ENCODE peak calls at places on chromosome 11, in ten cellular contexts. Y is Caco-2; R is CD8-positive, alpha-beta T cell; B is GM10248; E is heart left ventricle; W is sigmoid colon; A is nephron progenitor cell; N is omental fat pad; G is lower lobe of right lung; F is fibroblast of villous mesenchyme. T is an unnamed sample.

GRCh38 chr11:79026803-79027445 is 413.9 kb downstream of the TENM4 start:
- DNase-seq in R (no peak), N (no peak), W (no peak), B (no peak), F (no peak), Y (no peak), A (no peak), E (no peak), G (no peak), T (no peak)

GRCh38 chr11:61732705-61733104 is 19.7 kb upstream of the MYRF start:
- DNase-seq in Y (no peak), R (no peak), E (no peak), B (no peak), N (no peak), A (no peak), F (peak), G (no peak), W (no peak), T (peak)

GRCh38 chr11:115501895-115502589 is 2.2 kb downstream of the CADM1 start:
- DNase-seq in N (no peak), A (peak), E (no peak), Y (no peak), G (no peak), R (no peak), F (no peak), W (no peak), B (peak), T (no peak)

GRCh38 chr11:8709002-8709672 is 26.5 kb downstream of the RPL27A start:
- DNase-seq in A (no peak), E (peak), G (no peak), B (no peak), F (peak), W (peak), Y (no peak), N (no peak), R (no peak), T (peak)

GRCh38 chr11:34488855-34489557 is 24.6 kb downstream of the ELF5 start:
- DNase-seq in Y (no peak), N (no peak), E (no peak), A (no peak), G (no peak), R (no peak), W (no peak), B (no peak), F (no peak), T (no peak)

GRCh38 chr11:24295360-24295759 is 201.5 kb upstream of the LUZP2 start:
- DNase-seq in F (no peak), N (no peak), G (no peak), R (no peak), E (no peak), W (no peak), Y (no peak), A (no peak), B (no peak), T (no peak)

GRCh38 chr11:10415817-10416392 is 39.2 kb upstream of the AMPD3 start:
- DNase-seq in E (no peak), B (no peak), A (no peak), N (no peak), F (no peak), W (no peak), Y (no peak), G (no peak), R (no peak), T (no peak)

GRCh38 chr11:112173152-112173551 is 2.2 kb upstream of the BCO2 start:
- DNase-seq in Y (no peak), N (no peak), A (no peak), G (peak), F (no peak), B (no peak), R (no peak), W (no peak), E (no peak), T (no peak)

GRCh38 chr11:91244921-91245320 is 979.7 kb upstream of the FAT3 start:
- DNase-seq in A (no peak), Y (no peak), G (no peak), R (no peak), W (no peak), E (no peak), B (no peak), N (no peak), F (no peak), T (no peak)

GRCh38 chr11:60995798-60996197 is 24.3 kb downstream of the CD6 start:
- DNase-seq in F (no peak), Y (no peak), W (no peak), E (no peak), N (no peak), R (no peak), B (no peak), G (no peak), A (no peak), T (no peak)

GRCh38 chr11:130674686-130675085 is 226.2 kb downstream of the ADAMTS15 start:
- DNase-seq in W (no peak), E (no peak), N (no peak), Y (no peak), B (no peak), A (no peak), F (peak), G (no peak), R (no peak), T (peak)

GRCh38 chr11:93017821-93018690 is 48.6 kb downstream of the MTNR1B start:
- DNase-seq in R (no peak), Y (no peak), E (no peak), F (no peak), N (no peak), A (no peak), B (no peak), G (no peak), W (no peak), T (peak)

GRCh38 chr11:111777094-111778046 is 11.2 kb upstream of the PPP2R1B start:
- DNase-seq in N (no peak), G (no peak), R (peak), W (no peak), E (peak), A (no peak), Y (peak), B (peak), F (peak), T (peak)

GRCh38 chr11:74672332-74672955 is 58.8 kb downstream of the CHRDL2 start:
- DNase-seq in N (no peak), G (no peak), A (no peak), E (no peak), B (peak), R (no peak), F (peak), Y (no peak), W (no peak), T (peak)

GRCh38 chr11:18235394-18235926 is 1.1 kb downstream of the SAA4 start:
- DNase-seq in R (no peak), B (no peak), Y (no peak), W (no peak), F (no peak), A (peak), N (no peak), E (no peak), G (no peak), T (no peak)

GRCh38 chr11:62540804-62541671 is 5.6 kb downstream of the AHNAK start:
- DNase-seq in R (no peak), N (no peak), B (peak), Y (no peak), G (no peak), A (no peak), F (no peak), W (peak), E (peak), T (peak)

GRCh38 chr11:9028591-9028990 is 24.8 kb upstream of the NRIP3 start:
- DNase-seq in A (no peak), R (no peak), E (no peak), G (no peak), B (no peak), W (no peak), Y (no peak), N (no peak), F (no peak), T (no peak)

GRCh38 chr11:13009921-13010736 is 1.0 kb downstream of the RASSF10 start:
- DNase-seq in B (no peak), N (no peak), G (peak), A (peak), E (peak), W (no peak), F (no peak), Y (no peak), R (no peak), T (peak)
- TF ChIP-seq CTCF in B (no peak), N (no peak), G (no peak), A (no peak), E (no peak), W (no peak), F (no peak), Y (no peak), R (no peak), T (no peak)

DNA sequence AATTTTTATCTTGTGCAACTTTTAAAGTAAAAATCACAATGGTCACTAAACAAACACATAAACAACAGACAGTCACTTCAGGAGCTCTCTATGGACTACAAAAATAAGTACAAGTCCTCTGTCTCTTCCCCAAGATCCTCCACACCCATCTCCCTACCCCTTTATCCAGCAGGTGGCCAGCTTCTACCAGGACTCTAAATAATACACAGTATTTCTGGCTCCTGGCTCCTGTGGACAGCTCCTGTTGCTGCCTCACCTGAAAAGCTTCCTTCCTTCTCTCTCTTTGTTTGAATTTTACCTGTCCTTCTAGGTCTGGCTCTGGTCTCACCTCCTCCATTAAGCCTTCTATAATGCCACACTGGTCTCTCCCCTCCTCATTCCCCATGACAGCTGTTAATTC is 86.1 kb downstream of the CLPB start:
- DNase-seq in B (no peak), N (no peak), R (no peak), W (no peak), F (no peak), E (no peak), A (no peak), G (no peak), Y (no peak), T (no peak)
- TF ChIP-seq CTCF in B (no peak), N (no peak), R (no peak), W (no peak), F (no peak), E (no peak), A (no peak), G (no peak), Y (peak), T (no peak)

DNA sequence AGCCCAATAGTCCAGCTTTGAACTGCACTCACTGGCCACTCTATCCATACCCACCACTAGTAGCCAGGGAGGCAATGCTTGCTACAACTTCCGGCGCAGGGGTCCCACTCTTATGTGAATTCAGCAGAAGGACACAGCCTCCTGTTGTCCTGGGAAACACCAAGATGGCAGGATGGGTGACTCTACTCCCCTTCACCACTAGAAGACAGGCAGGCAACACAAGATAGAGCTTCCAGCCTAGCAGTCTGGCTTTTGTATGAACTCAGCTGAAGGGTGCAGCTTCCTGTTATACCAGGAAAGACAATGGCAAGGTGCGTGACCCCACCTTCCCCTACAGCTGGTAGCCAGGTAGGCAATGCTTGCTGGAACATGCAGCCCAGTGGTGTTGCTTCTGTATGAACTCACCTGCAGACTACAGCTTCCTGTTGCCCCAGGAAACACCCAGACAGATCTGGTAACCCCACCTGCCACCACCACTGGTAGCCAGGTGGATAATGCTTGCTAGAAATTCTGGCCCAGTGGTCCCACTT is 205.2 kb upstream of the KIRREL3 start:
- DNase-seq in G (no peak), E (no peak), A (no peak), B (no peak), F (no peak), N (no peak), Y (no peak), R (no peak), W (no peak), T (no peak)
- TF ChIP-seq CTCF in G (no peak), E (no peak), A (no peak), B (no peak), F (no peak), N (no peak), Y (no peak), R (no peak), W (no peak), T (no peak)

DNA sequence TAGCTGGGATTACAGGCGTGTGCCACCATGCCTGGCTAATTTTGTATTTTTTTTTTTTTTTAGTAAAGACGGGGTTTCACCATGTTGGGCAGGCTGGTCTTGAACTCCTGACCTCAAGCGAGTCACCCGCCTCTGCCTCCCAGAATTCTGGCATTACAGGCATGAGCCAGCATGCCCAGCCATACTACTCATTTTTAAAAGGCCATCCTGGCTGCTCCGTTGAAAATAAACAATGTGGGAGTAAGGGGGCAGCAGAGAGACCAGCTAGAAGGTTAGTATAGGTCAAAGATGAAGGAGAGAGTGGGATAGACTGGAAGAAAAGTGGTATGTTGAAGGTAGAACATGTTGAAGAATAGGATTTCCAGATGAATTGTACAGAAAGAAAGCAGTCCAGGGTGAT is 17.6 kb upstream of the LIN7C start:
- DNase-seq in Y (peak), G (no peak), E (no peak), F (peak), W (no peak), B (no peak), R (no peak), N (no peak), A (no peak), T (no peak)
- TF ChIP-seq CTCF in Y (peak), G (no peak), E (peak), F (peak), W (no peak), B (no peak), R (no peak), N (no peak), A (no peak), T (peak)

GRCh38 chr11:14308897-14309387 is 50.0 kb downstream of the RRAS2 start:
- DNase-seq in F (no peak), N (no peak), Y (no peak), G (no peak), W (no peak), E (no peak), B (no peak), R (no peak), A (no peak), T (no peak)
- TF ChIP-seq CTCF in F (no peak), N (no peak), Y (no peak), G (no peak), W (no peak), E (no peak), B (no peak), R (no peak), A (no peak), T (no peak)